ENCODE peak calls at places on chromosomes 16 and 17, in five cellular contexts. One of them, this sample, is unnamed.

GRCh38 chr17:45284176-45285140 is 22.6 kb upstream of the SPATA32 start:
- DNase-seq in skeletal muscle cell: no peak
- DNase-seq in neuronal stem cell: no peak
- DNase-seq in GM19239: no peak
- DNase-seq in NCI-H510A treated with DMSO at 0.1 percent for 48 hours: no peak
- DNase-seq in this sample: no peak

GRCh38 chr17:57916925-57917858 is 38.0 kb downstream of the CUEDC1 start:
- DNase-seq in skeletal muscle cell: no peak
- DNase-seq in neuronal stem cell: no peak
- DNase-seq in GM19239: no peak
- DNase-seq in NCI-H510A treated with DMSO at 0.1 percent for 48 hours: peak
- DNase-seq in this sample: no peak

GRCh38 chr16:72302352-72302751 is 130.4 kb upstream of the PMFBP1 start:
- DNase-seq in skeletal muscle cell: no peak
- DNase-seq in neuronal stem cell: no peak
- DNase-seq in GM19239: no peak
- DNase-seq in NCI-H510A treated with DMSO at 0.1 percent for 48 hours: no peak
- DNase-seq in this sample: no peak

GRCh38 chr16:72126429-72126765 is 32.8 kb downstream of the DHX38 start:
- DNase-seq in skeletal muscle cell: no peak
- DNase-seq in neuronal stem cell: no peak
- DNase-seq in GM19239: no peak
- DNase-seq in NCI-H510A treated with DMSO at 0.1 percent for 48 hours: no peak
- DNase-seq in this sample: no peak

GRCh38 chr16:84247341-84247740 is 7.5 kb upstream of the KCNG4 start:
- DNase-seq in skeletal muscle cell: no peak
- DNase-seq in neuronal stem cell: no peak
- DNase-seq in GM19239: no peak
- DNase-seq in NCI-H510A treated with DMSO at 0.1 percent for 48 hours: no peak
- DNase-seq in this sample: no peak

GRCh38 chr17:3575506-3575905 is 17.9 kb upstream of the TRPV3 start:
- DNase-seq in skeletal muscle cell: no peak
- DNase-seq in neuronal stem cell: no peak
- DNase-seq in GM19239: no peak
- DNase-seq in NCI-H510A treated with DMSO at 0.1 percent for 48 hours: no peak
- DNase-seq in this sample: no peak

GRCh38 chr16:85203462-85203813 is 91.2 kb upstream of the CIBAR2 start:
- DNase-seq in skeletal muscle cell: no peak
- DNase-seq in neuronal stem cell: no peak
- DNase-seq in GM19239: no peak
- DNase-seq in NCI-H510A treated with DMSO at 0.1 percent for 48 hours: no peak
- DNase-seq in this sample: no peak

GRCh38 chr17:75921596-75921995 is 16.9 kb upstream of the MRPL38 start:
- DNase-seq in skeletal muscle cell: no peak
- DNase-seq in neuronal stem cell: no peak
- DNase-seq in GM19239: no peak
- DNase-seq in NCI-H510A treated with DMSO at 0.1 percent for 48 hours: no peak
- DNase-seq in this sample: no peak

GRCh38 chr17:50129303-50129945 is 536 bp downstream of the SAMD14 start:
- DNase-seq in skeletal muscle cell: no peak
- DNase-seq in neuronal stem cell: no peak
- DNase-seq in GM19239: no peak
- DNase-seq in NCI-H510A treated with DMSO at 0.1 percent for 48 hours: no peak
- DNase-seq in this sample: no peak

GRCh38 chr17:18039535-18040286 is 503 bp downstream of the GID4 start:
- DNase-seq in skeletal muscle cell: no peak
- DNase-seq in neuronal stem cell: peak
- DNase-seq in GM19239: peak
- DNase-seq in NCI-H510A treated with DMSO at 0.1 percent for 48 hours: no peak
- DNase-seq in this sample: peak